ENCODE peak calls at places on chromosomes 11 and 22, in four cellular contexts. K is CD4-positive, alpha-beta T cell; T is thyroid gland; H is esophagus muscularis mucosa. Y is an unnamed sample.
A peak's percentile ranks its signal among the peaks of the same experiment; 100 is the strongest.

GRCh38 chr11:10592331-10592730 is 23.9 kb upstream of the LYVE1 start:
- DNase-seq in K (no peak), T (no peak), H (no peak), Y (no peak)

GRCh38 chr11:100980156-100980555 is 149.5 kb downstream of the PGR start:
- DNase-seq in K (no peak), H (no peak), T (no peak), Y (no peak)

GRCh38 chr11:7585816-7586215 is 72.0 kb downstream of the PPFIBP2 start:
- DNase-seq in T (no peak), K (no peak), H (no peak), Y (no peak)

GRCh38 chr11:93477684-93478234 is 65.4 kb downstream of the SMCO4 start:
- DNase-seq in H (peak; percentile 45), T (no peak), K (no peak), Y (no peak)

GRCh38 chr11:83666149-83666548 is 380.0 kb upstream of the CCDC90B start:
- DNase-seq in K (no peak), H (no peak), T (no peak), Y (no peak)

GRCh38 chr11:66855574-66856495 is 1.0 kb upstream of the LRFN4 start:
- DNase-seq in T (peak; percentile 96), H (peak; percentile 96), K (peak; percentile 66), Y (no peak)

GRCh38 chr11:35798423-35798822 is 135.8 kb downstream of the TRIM44 start:
- DNase-seq in H (no peak), K (no peak), T (no peak), Y (no peak)

GRCh38 chr11:18853086-18853720 is 61.6 kb upstream of the PTPN5 start:
- DNase-seq in T (peak; percentile 5), K (no peak), H (no peak), Y (no peak)

GRCh38 chr11:70549796-70550195 is 151.5 kb downstream of the CTTN start:
- DNase-seq in K (no peak), T (no peak), H (no peak), Y (no peak)

GRCh38 chr22:43878831-43879550 is 12.8 kb downstream of the PNPLA5 start:
- DNase-seq in H (no peak), K (no peak), T (no peak), Y (no peak)

GRCh38 chr11:17383466-17383865 is 5.0 kb downstream of the KCNJ11 start:
- DNase-seq in K (no peak), T (no peak), H (no peak), Y (no peak)

GRCh38 chr11:25349537-25349936 is 852.7 kb downstream of the LUZP2 start:
- DNase-seq in T (no peak), K (no peak), H (no peak), Y (no peak)

GRCh38 chr22:46958191-46958590 is 195.7 kb downstream of the TBC1D22A start:
- DNase-seq in K (no peak), T (no peak), H (no peak), Y (no peak)

GRCh38 chr11:2694995-2695939 is 4.5 kb downstream of the KCNQ1OT1 start:
- DNase-seq in K (no peak), H (no peak), T (peak; percentile 0), Y (no peak)

GRCh38 chr11:117517097-117517496 is 189.4 kb downstream of the CEP164 start:
- DNase-seq in H (no peak), K (no peak), T (no peak), Y (no peak)

GRCh38 chr11:119754199-119754598 is 25.2 kb upstream of the NECTIN1 start:
- DNase-seq in H (no peak), K (no peak), T (no peak), Y (no peak)

GRCh38 chr11:13042873-13043338 is 33.8 kb downstream of the RASSF10 start:
- DNase-seq in H (peak; percentile 50), T (no peak), K (no peak), Y (no peak)

GRCh38 chr11:61803889-61804647 is 11.4 kb downstream of the FEN1 start:
- DNase-seq in H (no peak), K (no peak), T (no peak), Y (no peak)

GRCh38 chr11:8757047-8757446 is 74.5 kb downstream of the RPL27A start:
- DNase-seq in K (no peak), H (no peak), T (no peak), Y (no peak)

GRCh38 chr11:69501121-69501489 is 19.6 kb downstream of the LINC01488 start:
- DNase-seq in K (no peak), H (no peak), T (no peak), Y (no peak)

GRCh38 chr11:1767399-1768140 is 3.8 kb upstream of the CTSD start:
- DNase-seq in H (no peak), K (no peak), T (no peak), Y (no peak)

GRCh38 chr11:94740975-94741707 is 27.0 kb upstream of the AMOTL1 start:
- DNase-seq in H (no peak), K (no peak), T (peak; percentile 31), Y (no peak)

GRCh38 chr11:1041936-1042608 is 5.6 kb upstream of the MUC6 start:
- DNase-seq in K (no peak), H (no peak), T (no peak), Y (no peak)

GRCh38 chr11:118100691-118101232 is 14.0 kb upstream of the SMIM35 start:
- DNase-seq in K (no peak), H (no peak), T (no peak), Y (no peak)

GRCh38 chr22:22327723-22328122 is 83.1 kb downstream of the VPREB1 start:
- DNase-seq in T (no peak), H (peak; percentile 19), K (no peak), Y (no peak)

GRCh38 chr11:61507962-61508824 is at the start of gene LRRC10B:
- DNase-seq in K (no peak), H (no peak), T (peak; percentile 17), Y (no peak)

GRCh38 chr11:46445887-46446286 is 54.3 kb upstream of the CHRM4 start:
- DNase-seq in T (no peak), H (no peak), K (no peak), Y (no peak)

GRCh38 chr11:72831521-72832300 is 17.5 kb downstream of the ATG16L2 start:
- DNase-seq in H (no peak), K (peak; percentile 53), T (peak; percentile 91), Y (no peak)

GRCh38 chr11:83720675-83721074 is 434.5 kb upstream of the CCDC90B start:
- DNase-seq in K (no peak), H (no peak), T (peak; percentile 27), Y (no peak)

DNA sequence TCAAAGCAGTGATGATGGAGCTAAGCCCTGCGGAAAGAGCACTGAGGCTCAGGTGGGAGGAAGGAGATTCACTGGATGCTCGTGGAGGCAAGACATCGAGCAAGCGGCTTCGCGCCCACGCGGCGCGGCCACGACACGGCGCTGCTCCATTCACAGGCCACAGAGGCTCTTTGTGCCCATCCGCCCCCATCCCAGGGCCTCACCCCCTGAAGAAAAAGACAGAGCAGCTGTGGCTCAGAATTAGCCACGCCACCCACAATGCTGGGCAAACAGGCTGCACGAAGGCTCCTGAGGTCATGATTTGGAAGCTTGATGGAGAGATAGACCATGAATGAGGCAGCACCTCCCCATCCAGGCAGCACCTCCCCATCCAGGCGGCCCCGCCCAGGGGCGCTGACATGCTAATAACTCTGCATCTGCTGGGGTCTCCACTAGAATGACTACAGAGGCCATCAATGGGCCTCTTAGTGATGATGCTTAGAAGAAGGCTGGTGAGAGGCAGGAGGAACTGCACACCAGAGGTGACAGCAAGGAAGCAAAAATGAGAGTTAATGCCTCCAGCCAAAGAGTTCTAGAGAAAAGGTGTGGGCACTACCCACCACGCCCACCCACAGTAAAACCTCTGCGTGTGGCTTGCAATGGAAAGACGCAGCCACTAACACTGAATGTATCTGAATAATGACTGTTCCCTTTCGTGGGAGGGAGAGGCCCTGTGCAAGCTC is 43.5 kb downstream of the MYH9 start:
- DNase-seq in K (no peak), T (no peak), H (no peak), Y (no peak)
- H3K27ac ChIP-seq in K (peak overlapping the region; percentile 42), T (peak overlapping the region; percentile 38), H (peak overlapping the region; percentile 100), Y (peak overlapping the region; percentile 34)

GRCh38 chr11:133064961-133065360 is 467.3 kb downstream of the OPCML start:
- DNase-seq in H (no peak), K (no peak), T (no peak), Y (no peak)

GRCh38 chr11:133058501-133058900 is 473.8 kb downstream of the OPCML start:
- DNase-seq in K (no peak), H (no peak), T (no peak), Y (no peak)

GRCh38 chr11:133070053-133070713 is 462.1 kb downstream of the OPCML start:
- DNase-seq in T (no peak), H (no peak), K (no peak), Y (no peak)

GRCh38 chr11:133065847-133066485 is 466.3 kb downstream of the OPCML start:
- DNase-seq in T (no peak), H (no peak), K (no peak), Y (no peak)

GRCh38 chr11:133064152-133064877 is 468.0 kb downstream of the OPCML start:
- DNase-seq in H (peak; percentile 93), K (no peak), T (peak; percentile 84), Y (no peak)
- TF ChIP-seq CTCF in H (peak; percentile 40), K (no peak), T (peak; percentile 55), Y (no peak)

GRCh38 chr11:33701302-33701701 is 676 bp upstream of the C11orf91 start:
- DNase-seq in K (no peak), T (no peak), H (no peak), Y (no peak)
- H3K27ac ChIP-seq in K (no peak overlapping the region), T (peak overlapping the region; percentile 81), H (peak overlapping the region; percentile 79), Y (peak overlapping the region; percentile 75)

GRCh38 chr11:44760917-44761545 is 34.3 kb downstream of the TSPAN18 start:
- DNase-seq in T (no peak), K (no peak), H (no peak), Y (peak; percentile 87)
- TF ChIP-seq CTCF in T (no peak), K (no peak), H (no peak), Y (no peak)

DNA sequence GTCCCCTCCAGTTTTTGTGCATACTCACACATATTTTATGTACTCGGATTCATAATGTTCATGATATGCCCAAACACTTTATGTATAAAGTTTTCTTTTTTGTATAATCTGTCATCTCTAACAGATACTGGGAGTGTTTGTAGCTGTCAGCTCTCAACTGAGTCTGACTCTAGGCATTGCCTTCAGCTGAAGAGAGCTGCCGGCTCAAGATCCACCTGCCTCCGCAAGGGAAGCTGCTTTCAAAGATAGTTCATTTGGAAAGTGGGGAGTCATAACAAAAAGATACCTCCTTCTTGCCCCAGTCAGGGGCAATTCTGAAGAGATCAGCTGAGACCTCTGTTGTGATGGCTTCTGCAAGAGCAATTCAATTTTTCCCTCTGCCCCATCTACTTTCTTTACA is 58.9 kb downstream of the GUCY1A2 start:
- DNase-seq in H (no peak), T (no peak), K (no peak), Y (no peak)
- H3K27ac ChIP-seq in H (no peak overlapping the region), T (no peak overlapping the region), K (no peak overlapping the region), Y (no peak overlapping the region)

DNA sequence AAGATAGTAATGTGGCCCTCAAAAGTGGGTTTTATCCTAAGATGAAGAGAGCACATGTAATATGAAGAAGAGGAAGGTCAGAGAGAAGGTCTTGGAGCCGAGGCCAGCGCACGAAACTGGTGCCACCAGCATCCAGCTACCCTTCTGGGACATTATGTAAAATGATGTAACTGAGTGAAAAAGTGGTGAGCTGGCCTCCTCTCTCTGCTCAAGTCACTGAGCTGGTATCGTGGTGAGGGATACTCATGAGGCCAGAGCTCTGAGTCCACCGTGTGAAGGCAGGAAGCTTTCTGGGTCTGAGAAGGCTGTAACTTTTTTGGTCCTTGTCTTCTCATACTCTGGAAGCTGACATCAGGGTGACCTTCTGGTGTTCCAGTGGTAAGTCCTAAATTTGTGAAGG is 25.1 kb downstream of the RNF185 start:
- DNase-seq in T (no peak), H (no peak), K (no peak), Y (no peak)
- TF ChIP-seq CTCF in T (no peak), H (no peak), K (no peak), Y (no peak)

GRCh38 chr22:25760848-25761595 is 19.0 kb downstream of the MYO18B start:
- DNase-seq in H (no peak), T (no peak), K (no peak), Y (no peak)
- H3K27ac ChIP-seq in H (no peak overlapping the region), T (no peak overlapping the region), K (no peak overlapping the region), Y (no peak overlapping the region)